ENCODE peak calls at places on chromosomes 16 and 17, in four cellular contexts. One of them, this sample, is unnamed.

GRCh38 chr17:30838187-30838807 is 6.5 kb downstream of the ATAD5 start:
- DNase-seq in HCT116: no peak
- DNase-seq in H1: no peak
- DNase-seq in K562: no peak
- DNase-seq in this sample: no peak

GRCh38 chr17:55314061-55314783 is 49.5 kb downstream of the HLF start:
- DNase-seq in H1: no peak
- DNase-seq in HCT116: no peak
- DNase-seq in K562: no peak
- DNase-seq in this sample: no peak

GRCh38 chr16:29662729-29663019 is 373 bp upstream of the SPN start:
- DNase-seq in HCT116: no peak
- DNase-seq in H1: no peak
- DNase-seq in K562: peak
- DNase-seq in this sample: no peak

GRCh38 chr17:2865228-2865627 is 69.0 kb downstream of the RAP1GAP2 start:
- DNase-seq in HCT116: no peak
- DNase-seq in H1: no peak
- DNase-seq in K562: no peak
- DNase-seq in this sample: no peak

GRCh38 chr16:20904507-20905079 is 4.0 kb downstream of the LYRM1 start:
- DNase-seq in H1: no peak
- DNase-seq in K562: no peak
- DNase-seq in HCT116: peak
- DNase-seq in this sample: no peak

GRCh38 chr17:64614266-64615011 is 47.7 kb downstream of the SMURF2 start:
- DNase-seq in H1: no peak
- DNase-seq in HCT116: no peak
- DNase-seq in K562: no peak
- DNase-seq in this sample: no peak

GRCh38 chr17:71902931-71903506 is 217.8 kb upstream of the SOX9 start:
- DNase-seq in HCT116: no peak
- DNase-seq in H1: no peak
- DNase-seq in K562: no peak
- DNase-seq in this sample: no peak

GRCh38 chr17:12078791-12079190 is 58.1 kb downstream of the MAP2K4 start:
- DNase-seq in K562: no peak
- DNase-seq in H1: no peak
- DNase-seq in HCT116: no peak
- DNase-seq in this sample: no peak

GRCh38 chr17:19388791-19389190 is 1.8 kb upstream of the MFAP4 start:
- DNase-seq in K562: no peak
- DNase-seq in H1: no peak
- DNase-seq in HCT116: no peak
- DNase-seq in this sample: no peak

GRCh38 chr17:19387921-19388521 is 1.0 kb upstream of the MFAP4 start:
- DNase-seq in HCT116: no peak
- DNase-seq in K562: no peak
- DNase-seq in H1: no peak
- DNase-seq in this sample: no peak

GRCh38 chr17:19384723-19385391 is 2.1 kb downstream of the MFAP4 start:
- DNase-seq in H1: no peak
- DNase-seq in HCT116: no peak
- DNase-seq in K562: peak
- DNase-seq in this sample: no peak

GRCh38 chr17:19386974-19387920 is at the start of gene MFAP4:
- DNase-seq in HCT116: no peak
- DNase-seq in H1: no peak
- DNase-seq in K562: no peak
- DNase-seq in this sample: no peak

DNA sequence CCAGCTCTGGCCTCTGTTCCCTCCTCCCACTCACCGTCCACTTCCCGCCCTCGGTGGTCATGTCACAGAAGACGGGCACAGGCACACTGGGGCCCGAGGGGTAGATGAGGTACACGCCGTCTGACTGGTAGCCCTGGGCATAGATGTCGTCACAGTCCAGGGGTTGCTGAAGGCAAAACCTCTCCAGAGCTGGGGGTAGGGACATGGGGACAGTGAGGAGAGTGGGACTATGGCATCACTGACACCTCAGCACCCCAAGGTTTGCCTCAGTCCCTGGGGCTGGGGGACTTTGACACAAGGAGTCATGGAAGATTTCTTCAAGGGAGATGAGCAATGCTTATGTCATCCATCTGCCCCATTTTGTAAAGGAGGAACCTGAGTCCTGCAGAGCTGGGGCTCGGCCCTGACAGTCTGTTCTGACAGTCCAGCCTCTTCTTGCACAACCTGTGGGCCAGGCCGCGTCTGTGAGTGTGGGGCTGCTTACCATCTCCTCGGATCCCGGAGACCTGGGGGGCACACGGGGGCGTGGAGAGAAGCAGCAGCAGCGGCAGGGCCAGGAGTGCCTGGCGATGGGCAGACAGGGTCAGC is 620 bp downstream of the MFAP4 start:
- DNase-seq in H1: no peak
- DNase-seq in HCT116: no peak
- DNase-seq in K562: no peak
- DNase-seq in this sample: no peak
- TF ChIP-seq YY1 in H1: no peak
- TF ChIP-seq YY1 in HCT116: no peak
- TF ChIP-seq YY1 in K562: no peak
- TF ChIP-seq YY1 in this sample: no peak

DNA sequence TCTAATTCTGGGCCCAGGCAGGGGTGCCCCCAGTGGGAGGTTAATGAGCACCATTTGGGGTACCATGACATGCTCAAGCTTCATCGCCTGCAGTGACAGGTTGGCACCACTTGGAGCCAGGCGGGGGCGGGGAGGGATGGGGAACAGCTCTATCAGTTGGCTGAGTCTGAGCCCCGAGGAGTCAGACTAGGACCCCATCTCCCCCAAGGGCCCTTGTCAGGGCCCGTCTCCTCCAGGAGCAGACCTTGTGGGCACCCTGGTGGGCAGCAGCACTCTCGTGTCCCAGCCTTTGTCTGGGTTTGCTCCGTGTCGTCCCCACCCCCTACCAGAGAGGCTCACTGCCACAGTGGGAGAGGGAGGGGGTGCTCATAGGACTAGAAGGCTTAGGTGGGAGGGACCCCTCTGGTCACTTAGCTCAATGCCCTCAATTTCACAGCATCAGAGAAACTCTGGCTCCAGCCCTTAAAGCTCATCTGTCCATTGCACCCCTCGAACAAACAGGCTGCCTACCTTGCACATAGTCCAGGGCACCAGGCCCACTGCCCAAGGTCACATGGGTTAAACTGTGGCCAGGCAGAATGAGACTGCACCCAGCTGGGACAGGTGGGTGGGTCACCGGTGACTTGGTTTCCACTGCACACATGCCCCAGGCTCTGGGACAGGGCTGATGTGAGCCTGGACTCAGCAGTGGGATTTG is 4.1 kb downstream of the PPP1R9B start:
- DNase-seq in HCT116: no peak
- DNase-seq in H1: no peak
- DNase-seq in K562: no peak
- DNase-seq in this sample: no peak
- H3K4me3 ChIP-seq in HCT116: no peak
- H3K4me3 ChIP-seq in H1: no peak
- H3K4me3 ChIP-seq in K562: no peak
- H3K4me3 ChIP-seq in this sample: no peak

GRCh38 chr17:50218771-50219315 is 17.4 kb upstream of the COL1A1 start:
- DNase-seq in K562: no peak
- DNase-seq in H1: no peak
- DNase-seq in HCT116: peak
- DNase-seq in this sample: no peak

GRCh38 chr17:50219939-50220465 is 18.6 kb upstream of the COL1A1 start:
- DNase-seq in HCT116: no peak
- DNase-seq in H1: no peak
- DNase-seq in K562: no peak
- DNase-seq in this sample: no peak

GRCh38 chr17:50221500-50222480 is 20.4 kb upstream of the COL1A1 start:
- DNase-seq in H1: no peak
- DNase-seq in K562: no peak
- DNase-seq in HCT116: no peak
- DNase-seq in this sample: no peak

GRCh38 chr17:50219345-50219744 is 17.9 kb upstream of the COL1A1 start:
- DNase-seq in HCT116: no peak
- DNase-seq in H1: no peak
- DNase-seq in K562: no peak
- DNase-seq in this sample: no peak

DNA sequence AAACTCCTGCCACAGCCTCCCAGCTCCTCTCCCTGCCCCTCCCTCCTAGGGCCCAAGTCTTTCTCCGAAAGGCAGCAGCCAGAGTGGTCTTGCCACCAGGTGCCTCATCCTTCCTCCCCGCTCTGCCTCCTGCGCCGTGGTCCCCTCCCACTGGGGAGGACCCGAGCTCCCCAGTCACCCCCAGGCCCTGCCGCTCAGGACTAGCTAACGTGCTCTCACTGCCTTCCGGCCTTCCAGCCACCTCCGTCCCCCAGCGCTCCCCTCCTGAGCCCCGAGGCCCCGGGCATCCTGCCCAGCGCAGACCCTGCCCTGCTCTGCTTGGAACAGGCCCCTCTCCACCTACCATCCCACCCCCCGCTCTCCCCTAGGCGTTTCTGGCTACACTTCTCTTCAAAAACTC is 19.4 kb upstream of the COL1A1 start:
- DNase-seq in HCT116: no peak
- DNase-seq in K562: no peak
- DNase-seq in H1: no peak
- DNase-seq in this sample: no peak
- TF ChIP-seq YY1 in HCT116: no peak
- TF ChIP-seq YY1 in K562: no peak
- TF ChIP-seq YY1 in H1: no peak
- TF ChIP-seq YY1 in this sample: no peak

GRCh38 chr17:13117616-13118015 is 99.8 kb upstream of the ELAC2 start:
- DNase-seq in HCT116: no peak
- DNase-seq in H1: no peak
- DNase-seq in K562: no peak
- DNase-seq in this sample: no peak

GRCh38 chr17:13118311-13118710 is 100.5 kb upstream of the ELAC2 start:
- DNase-seq in HCT116: no peak
- DNase-seq in K562: no peak
- DNase-seq in H1: no peak
- DNase-seq in this sample: no peak

GRCh38 chr17:13113821-13114525 is 96.1 kb upstream of the ELAC2 start:
- DNase-seq in K562: no peak
- DNase-seq in HCT116: no peak
- DNase-seq in H1: no peak
- DNase-seq in this sample: no peak

DNA sequence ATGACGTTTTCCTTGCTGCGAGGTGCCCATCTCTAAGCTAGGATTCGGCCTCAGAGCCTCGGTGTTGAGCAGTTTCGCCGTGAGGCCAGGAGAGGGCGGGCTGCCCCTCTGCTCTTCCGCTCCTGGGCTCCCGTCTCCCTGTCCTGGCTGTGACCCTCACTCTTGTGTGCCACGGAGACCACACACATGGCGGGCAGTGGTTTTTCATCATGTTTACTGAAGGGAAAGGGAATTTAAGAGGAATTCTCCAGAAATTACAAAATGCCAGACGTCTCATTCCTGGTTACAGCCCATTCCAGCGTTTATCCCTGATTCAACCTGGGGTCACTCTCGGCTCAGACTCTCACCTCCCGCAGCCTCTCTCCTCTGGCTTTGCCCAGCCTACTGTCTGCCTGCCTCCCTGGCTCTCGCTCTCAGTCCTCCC is 96.8 kb upstream of the ELAC2 start:
- DNase-seq in H1: peak
- DNase-seq in HCT116: peak
- DNase-seq in K562: peak
- DNase-seq in this sample: peak
- H3K4me3 ChIP-seq in H1: no peak
- H3K4me3 ChIP-seq in HCT116: no peak
- H3K4me3 ChIP-seq in K562: no peak
- H3K4me3 ChIP-seq in this sample: no peak

GRCh38 chr17:17990282-17990681 is 17.6 kb downstream of the DRC3 start:
- DNase-seq in H1: no peak
- DNase-seq in K562: no peak
- DNase-seq in HCT116: no peak
- DNase-seq in this sample: no peak
- TF ChIP-seq YY1 in H1: no peak
- TF ChIP-seq YY1 in K562: no peak
- TF ChIP-seq YY1 in HCT116: no peak
- TF ChIP-seq YY1 in this sample: no peak

GRCh38 chr17:59371426-59372099 is 40.1 kb downstream of the YPEL2 start:
- DNase-seq in K562: no peak
- DNase-seq in HCT116: no peak
- DNase-seq in H1: no peak
- DNase-seq in this sample: no peak
- H3K4me3 ChIP-seq in K562: no peak
- H3K4me3 ChIP-seq in HCT116: no peak
- H3K4me3 ChIP-seq in H1: no peak
- H3K4me3 ChIP-seq in this sample: no peak

GRCh38 chr17:61168506-61168905 is 231.1 kb upstream of the TBX2 start:
- DNase-seq in H1: no peak
- DNase-seq in HCT116: no peak
- DNase-seq in K562: no peak
- DNase-seq in this sample: no peak

GRCh38 chr17:61167050-61167449 is 232.6 kb upstream of the TBX2 start:
- DNase-seq in HCT116: no peak
- DNase-seq in H1: no peak
- DNase-seq in K562: no peak
- DNase-seq in this sample: no peak

GRCh38 chr17:61161615-61162134 is 238.0 kb upstream of the TBX2 start:
- DNase-seq in HCT116: no peak
- DNase-seq in K562: no peak
- DNase-seq in H1: no peak
- DNase-seq in this sample: no peak

GRCh38 chr17:61160789-61161440 is 238.7 kb upstream of the TBX2 start:
- DNase-seq in H1: no peak
- DNase-seq in K562: no peak
- DNase-seq in HCT116: no peak
- DNase-seq in this sample: no peak

DNA sequence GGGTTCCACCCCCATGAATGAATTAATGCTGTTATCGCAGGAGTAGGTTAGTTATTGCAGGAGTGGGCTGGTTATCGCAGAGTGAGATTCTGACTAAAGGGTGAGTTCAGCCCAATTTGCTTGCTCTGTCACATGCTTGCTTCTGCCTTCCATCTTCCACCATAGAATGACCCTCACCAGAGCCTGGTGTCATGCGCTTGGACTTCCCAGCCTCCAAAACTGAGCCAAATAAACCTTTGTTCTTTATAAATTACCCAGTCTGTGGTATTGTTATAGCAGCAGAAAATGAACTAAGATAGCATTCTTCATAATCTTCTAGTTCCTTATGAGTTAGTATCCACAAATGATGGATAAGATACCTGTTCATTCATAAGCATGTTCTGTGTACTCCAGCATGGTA is 235.1 kb upstream of the TBX2 start:
- DNase-seq in HCT116: no peak
- DNase-seq in K562: no peak
- DNase-seq in H1: no peak
- DNase-seq in this sample: no peak
- TF ChIP-seq YY1 in HCT116: no peak
- TF ChIP-seq YY1 in K562: no peak
- TF ChIP-seq YY1 in H1: no peak
- TF ChIP-seq YY1 in this sample: no peak

This sample was measured in NT2/D1.